ENCODE peak calls at places on chromosome 14, in six cellular contexts. One of them, this sample, is unnamed.

GRCh38 chr14:78902010-78902623 is 731.9 kb downstream of the NRXN3 start:
- DNase-seq in Panc1: no peak
- DNase-seq in AG04450: peak; percentile 20
- DNase-seq in fibroblast of pulmonary artery: peak; percentile 58
- DNase-seq in right atrium auricular region: no peak
- DNase-seq in adrenal gland: peak; percentile 29
- DNase-seq in this sample: peak; percentile 47

GRCh38 chr14:52325632-52326031 is 11.5 kb downstream of the PTGER2 start:
- DNase-seq in Panc1: no peak
- DNase-seq in AG04450: peak; percentile 80
- DNase-seq in fibroblast of pulmonary artery: no peak
- DNase-seq in right atrium auricular region: no peak
- DNase-seq in adrenal gland: no peak
- DNase-seq in this sample: no peak

GRCh38 chr14:76986261-76986565 is 42.3 kb downstream of the IRF2BPL start:
- DNase-seq in Panc1: no peak
- DNase-seq in AG04450: no peak
- DNase-seq in fibroblast of pulmonary artery: no peak
- DNase-seq in right atrium auricular region: no peak
- DNase-seq in adrenal gland: no peak
- DNase-seq in this sample: no peak

GRCh38 chr14:69268223-69268622 is 8.3 kb downstream of the GALNT16 start:
- DNase-seq in Panc1: no peak
- DNase-seq in AG04450: no peak
- DNase-seq in fibroblast of pulmonary artery: peak; percentile 44
- DNase-seq in right atrium auricular region: no peak
- DNase-seq in adrenal gland: no peak
- DNase-seq in this sample: no peak

GRCh38 chr14:65501328-65501727 is 88.8 kb downstream of the FUT8 start:
- DNase-seq in Panc1: no peak
- DNase-seq in AG04450: no peak
- DNase-seq in fibroblast of pulmonary artery: no peak
- DNase-seq in right atrium auricular region: no peak
- DNase-seq in adrenal gland: no peak
- DNase-seq in this sample: peak; percentile 55

GRCh38 chr14:23167006-23167847 is 16.2 kb downstream of the SLC7A8 start:
- DNase-seq in Panc1: no peak
- DNase-seq in AG04450: no peak
- DNase-seq in fibroblast of pulmonary artery: no peak
- DNase-seq in right atrium auricular region: no peak
- DNase-seq in adrenal gland: no peak
- DNase-seq in this sample: no peak

GRCh38 chr14:53608369-53608768 is 348.3 kb downstream of the BMP4 start:
- DNase-seq in Panc1: no peak
- DNase-seq in AG04450: no peak
- DNase-seq in fibroblast of pulmonary artery: no peak
- DNase-seq in right atrium auricular region: no peak
- DNase-seq in adrenal gland: peak; percentile 7
- DNase-seq in this sample: peak; percentile 67

GRCh38 chr14:67166450-67166853 is 22.8 kb upstream of the GARIN2 start:
- DNase-seq in Panc1: peak; percentile 25
- DNase-seq in AG04450: peak; percentile 27
- DNase-seq in fibroblast of pulmonary artery: peak; percentile 73
- DNase-seq in right atrium auricular region: no peak
- DNase-seq in adrenal gland: peak; percentile 47
- DNase-seq in this sample: peak; percentile 56

GRCh38 chr14:98136420-98136819 is 1135.6 kb downstream of the BCL11B start:
- DNase-seq in Panc1: no peak
- DNase-seq in AG04450: no peak
- DNase-seq in fibroblast of pulmonary artery: no peak
- DNase-seq in right atrium auricular region: no peak
- DNase-seq in adrenal gland: no peak
- DNase-seq in this sample: no peak

GRCh38 chr14:56274556-56274955 is 156.3 kb downstream of the PELI2 start:
- DNase-seq in Panc1: no peak
- DNase-seq in AG04450: no peak
- DNase-seq in fibroblast of pulmonary artery: peak; percentile 23
- DNase-seq in right atrium auricular region: no peak
- DNase-seq in adrenal gland: no peak
- DNase-seq in this sample: no peak

GRCh38 chr14:73887704-73888459 is 1.2 kb downstream of the ZNF410 start:
- DNase-seq in Panc1: no peak
- DNase-seq in AG04450: no peak
- DNase-seq in fibroblast of pulmonary artery: no peak
- DNase-seq in right atrium auricular region: no peak
- DNase-seq in adrenal gland: no peak
- DNase-seq in this sample: no peak

GRCh38 chr14:56181666-56182065 is 63.5 kb downstream of the PELI2 start:
- DNase-seq in Panc1: no peak
- DNase-seq in AG04450: no peak
- DNase-seq in fibroblast of pulmonary artery: no peak
- DNase-seq in right atrium auricular region: no peak
- DNase-seq in adrenal gland: no peak
- DNase-seq in this sample: no peak

DNA sequence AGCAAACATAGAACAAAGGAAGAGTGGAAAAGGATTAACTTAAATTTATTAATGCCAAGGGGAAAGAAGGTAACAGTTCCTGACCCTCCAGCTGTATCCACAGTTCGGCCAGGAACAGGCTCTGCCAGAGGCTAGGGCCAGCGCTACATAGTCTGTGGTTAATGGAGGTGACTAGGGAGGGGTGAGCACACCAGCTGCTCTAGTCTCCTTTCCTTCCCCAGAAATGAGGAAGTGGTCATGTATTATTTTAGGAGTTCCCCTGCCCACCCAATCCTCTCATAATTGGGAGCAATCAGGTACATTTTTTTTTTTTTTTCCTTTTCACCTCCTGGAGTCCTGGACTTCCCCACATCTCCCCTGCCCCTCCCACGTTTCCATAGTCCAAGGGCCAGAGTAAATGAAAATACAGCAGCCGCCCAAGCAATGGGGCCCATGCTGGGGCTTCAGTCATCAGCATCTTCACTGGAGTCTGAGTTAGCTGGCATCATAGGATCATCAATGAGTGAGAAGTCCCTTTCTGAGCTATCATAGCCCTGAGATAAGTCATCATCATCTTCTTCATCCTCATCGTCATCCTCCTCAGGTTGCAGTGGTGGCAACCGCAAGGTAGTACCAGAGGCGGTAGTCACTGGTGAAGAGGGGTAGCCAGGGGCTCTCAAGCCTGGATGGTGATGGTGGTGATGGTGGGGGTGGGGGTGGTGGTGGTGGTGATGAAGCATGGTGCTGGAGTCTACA is 1.5 kb upstream of the SUPT16H start:
- DNase-seq in Panc1: no peak
- DNase-seq in AG04450: no peak
- DNase-seq in fibroblast of pulmonary artery: no peak
- DNase-seq in right atrium auricular region: no peak
- DNase-seq in adrenal gland: no peak
- DNase-seq in this sample: peak; percentile 55
- H3K4me3 ChIP-seq in Panc1: no peak overlapping the region
- H3K4me3 ChIP-seq in AG04450: no peak overlapping the region
- H3K4me3 ChIP-seq in fibroblast of pulmonary artery: no peak overlapping the region
- H3K4me3 ChIP-seq in right atrium auricular region: no peak overlapping the region
- H3K4me3 ChIP-seq in adrenal gland: no peak overlapping the region
- H3K4me3 ChIP-seq in this sample: peak overlapping the region; percentile 61

GRCh38 chr14:64213853-64214570 is 80.2 kb downstream of the ESR2 start:
- DNase-seq in Panc1: no peak
- DNase-seq in AG04450: no peak
- DNase-seq in fibroblast of pulmonary artery: no peak
- DNase-seq in right atrium auricular region: no peak
- DNase-seq in adrenal gland: no peak
- DNase-seq in this sample: no peak
- TF ChIP-seq CTCF in Panc1: no peak
- TF ChIP-seq CTCF in AG04450: no peak
- TF ChIP-seq CTCF in fibroblast of pulmonary artery: no peak
- TF ChIP-seq CTCF in right atrium auricular region: no peak
- TF ChIP-seq CTCF in adrenal gland: no peak
- TF ChIP-seq CTCF in this sample: no peak

GRCh38 chr14:70993931-70994330 is 86.7 kb downstream of the PCNX1 start:
- DNase-seq in Panc1: no peak
- DNase-seq in AG04450: no peak
- DNase-seq in fibroblast of pulmonary artery: no peak
- DNase-seq in right atrium auricular region: no peak
- DNase-seq in adrenal gland: no peak
- DNase-seq in this sample: no peak

GRCh38 chr14:70999117-70999516 is 91.9 kb downstream of the PCNX1 start:
- DNase-seq in Panc1: no peak
- DNase-seq in AG04450: no peak
- DNase-seq in fibroblast of pulmonary artery: no peak
- DNase-seq in right atrium auricular region: no peak
- DNase-seq in adrenal gland: no peak
- DNase-seq in this sample: no peak

GRCh38 chr14:70995671-70996070 is 88.4 kb downstream of the PCNX1 start:
- DNase-seq in Panc1: no peak
- DNase-seq in AG04450: no peak
- DNase-seq in fibroblast of pulmonary artery: no peak
- DNase-seq in right atrium auricular region: no peak
- DNase-seq in adrenal gland: no peak
- DNase-seq in this sample: no peak
- H3K4me3 ChIP-seq in Panc1: no peak overlapping the region
- H3K4me3 ChIP-seq in AG04450: no peak overlapping the region
- H3K4me3 ChIP-seq in fibroblast of pulmonary artery: no peak overlapping the region
- H3K4me3 ChIP-seq in right atrium auricular region: no peak overlapping the region
- H3K4me3 ChIP-seq in adrenal gland: no peak overlapping the region
- H3K4me3 ChIP-seq in this sample: no peak overlapping the region

GRCh38 chr14:101087614-101088394 is 184.3 kb upstream of the RTL1 start:
- DNase-seq in Panc1: no peak
- DNase-seq in AG04450: no peak
- DNase-seq in fibroblast of pulmonary artery: no peak
- DNase-seq in right atrium auricular region: peak; percentile 48
- DNase-seq in adrenal gland: no peak
- DNase-seq in this sample: no peak
- TF ChIP-seq CTCF in Panc1: no peak
- TF ChIP-seq CTCF in AG04450: no peak
- TF ChIP-seq CTCF in fibroblast of pulmonary artery: no peak
- TF ChIP-seq CTCF in right atrium auricular region: no peak
- TF ChIP-seq CTCF in adrenal gland: no peak
- TF ChIP-seq CTCF in this sample: no peak

GRCh38 chr14:50823763-50824636 is 7.0 kb downstream of the NIN start:
- DNase-seq in Panc1: no peak
- DNase-seq in AG04450: no peak
- DNase-seq in fibroblast of pulmonary artery: no peak
- DNase-seq in right atrium auricular region: no peak
- DNase-seq in adrenal gland: no peak
- DNase-seq in this sample: peak; percentile 85
- H3K4me3 ChIP-seq in Panc1: no peak overlapping the region
- H3K4me3 ChIP-seq in AG04450: no peak overlapping the region
- H3K4me3 ChIP-seq in fibroblast of pulmonary artery: no peak overlapping the region
- H3K4me3 ChIP-seq in right atrium auricular region: no peak overlapping the region
- H3K4me3 ChIP-seq in adrenal gland: no peak overlapping the region
- H3K4me3 ChIP-seq in this sample: peak overlapping the region; percentile 46